ENCODE peak calls at places on chromosome X, in ten cellular contexts. Y, G, N, W, D, K, X, Q, O and U are unnamed samples.

GRCh38 chrX:153438522-153438921 is 7.3 kb downstream of the TREX2 start:
- DNase-seq in Y (peak; percentile 15), G (no peak), N (no peak), W (no peak), D (no peak), K (no peak), X (peak; percentile 53), Q (peak; percentile 29), O (no peak), U (no peak)

GRCh38 chrX:70664726-70665125 is 220.1 kb downstream of the DLG3 start:
- DNase-seq in Y (peak; percentile 2), G (no peak), N (no peak), W (no peak), D (no peak), K (no peak), X (peak; percentile 42), Q (peak; percentile 42), O (no peak), U (no peak)

GRCh38 chrX:13581554-13581953 is 12.2 kb downstream of the EGFL6 start:
- DNase-seq in Y (no peak), G (no peak), N (no peak), W (no peak), D (no peak), K (no peak), X (no peak), Q (no peak), O (no peak), U (no peak)

GRCh38 chrX:13432776-13433605 is 113.1 kb upstream of the ATXN3L start:
- DNase-seq in Y (peak; percentile 90), G (no peak), N (no peak), W (no peak), D (no peak), K (no peak), X (peak; percentile 29), Q (peak; percentile 41), O (no peak), U (peak; percentile 91)

GRCh38 chrX:88072339-88073030 is 554.9 kb downstream of the KLHL4 start:
- DNase-seq in Y (no peak), G (no peak), N (no peak), W (no peak), D (no peak), K (no peak), X (no peak), Q (no peak), O (no peak), U (no peak)

GRCh38 chrX:150465856-150466775 is 102.3 kb upstream of the MTM1 start:
- DNase-seq in Y (no peak), G (no peak), N (no peak), W (no peak), D (peak; percentile 21), K (no peak), X (no peak), Q (no peak), O (no peak), U (peak; percentile 22)

GRCh38 chrX:152819271-152819670 is 11.3 kb downstream of the CETN2 start:
- DNase-seq in Y (no peak), G (no peak), N (no peak), W (no peak), D (no peak), K (no peak), X (no peak), Q (peak; percentile 38), O (no peak), U (no peak)

GRCh38 chrX:131723646-131724045 is 179.8 kb downstream of the OR13H1 start:
- DNase-seq in Y (no peak), G (no peak), N (no peak), W (no peak), D (no peak), K (no peak), X (no peak), Q (no peak), O (no peak), U (no peak)

GRCh38 chrX:55818673-55819375 is 101.3 kb downstream of the RRAGB start:
- DNase-seq in Y (no peak), G (no peak), N (no peak), W (no peak), D (no peak), K (no peak), X (no peak), Q (no peak), O (no peak), U (no peak)

GRCh38 chrX:132375941-132376340 is 112.9 kb downstream of the MBNL3 start:
- DNase-seq in Y (no peak), G (no peak), N (no peak), W (no peak), D (no peak), K (no peak), X (peak; percentile 1), Q (no peak), O (no peak), U (no peak)

GRCh38 chrX:26915064-26915463 is 548.1 kb downstream of the PPP4R3C start:
- DNase-seq in Y (peak; percentile 15), G (no peak), N (no peak), W (no peak), D (no peak), K (no peak), X (peak; percentile 72), Q (no peak), O (no peak), U (no peak)

GRCh38 chrX:25442501-25442900 is 426.7 kb upstream of the ARX start:
- DNase-seq in Y (no peak), G (no peak), N (no peak), W (no peak), D (no peak), K (no peak), X (no peak), Q (no peak), O (no peak), U (no peak)

GRCh38 chrX:136171420-136171819 is 24.1 kb downstream of the FHL1 start:
- DNase-seq in Y (no peak), G (no peak), N (no peak), W (no peak), D (no peak), K (no peak), X (no peak), Q (no peak), O (no peak), U (no peak)

GRCh38 chrX:16577483-16578029 is 72.4 kb upstream of the S100G start:
- DNase-seq in Y (no peak), G (no peak), N (no peak), W (no peak), D (no peak), K (no peak), X (no peak), Q (no peak), O (no peak), U (no peak)

GRCh38 chrX:45011131-45011530 is 138.1 kb downstream of the KDM6A start:
- DNase-seq in Y (peak; percentile 85), G (no peak), N (no peak), W (no peak), D (no peak), K (no peak), X (no peak), Q (peak; percentile 81), O (no peak), U (no peak)

GRCh38 chrX:65726708-65727107 is 59.3 kb downstream of the MSN start:
- DNase-seq in Y (no peak), G (no peak), N (no peak), W (no peak), D (peak; percentile 4), K (no peak), X (no peak), Q (no peak), O (no peak), U (no peak)

GRCh38 chrX:123964155-123964554 is 2.6 kb downstream of the STAG2 start:
- DNase-seq in Y (no peak), G (no peak), N (no peak), W (no peak), D (no peak), K (no peak), X (peak; percentile 11), Q (peak; percentile 42), O (no peak), U (no peak)

GRCh38 chrX:154918060-154918483 is 31.9 kb downstream of the F8A1 start:
- DNase-seq in Y (peak; percentile 73), G (peak; percentile 74), N (peak; percentile 39), W (no peak), D (peak; percentile 15), K (peak; percentile 9), X (peak; percentile 67), Q (peak; percentile 75), O (peak; percentile 29), U (peak; percentile 76)

GRCh38 chrX:29090811-29091210 is 503.6 kb downstream of the IL1RAPL1 start:
- DNase-seq in Y (peak; percentile 4), G (no peak), N (no peak), W (no peak), D (peak; percentile 0), K (no peak), X (peak; percentile 11), Q (no peak), O (no peak), U (no peak)

GRCh38 chrX:12042615-12043014 is 95.7 kb upstream of the FRMPD4 start:
- DNase-seq in Y (no peak), G (no peak), N (no peak), W (no peak), D (no peak), K (no peak), X (no peak), Q (no peak), O (no peak), U (no peak)

GRCh38 chrX:23557070-23557469 is 110.2 kb upstream of the PRDX4 start:
- DNase-seq in Y (peak; percentile 25), G (no peak), N (no peak), W (no peak), D (no peak), K (no peak), X (no peak), Q (no peak), O (no peak), U (no peak)

GRCh38 chrX:31934842-31935241 is 863.0 kb upstream of the FTHL17 start:
- DNase-seq in Y (no peak), G (no peak), N (no peak), W (no peak), D (no peak), K (no peak), X (no peak), Q (no peak), O (no peak), U (no peak)

GRCh38 chrX:85504381-85504780 is 124.9 kb upstream of the POF1B start:
- DNase-seq in Y (no peak), G (no peak), N (no peak), W (no peak), D (no peak), K (no peak), X (no peak), Q (no peak), O (no peak), U (no peak)

GRCh38 chrX:129139837-129140679 is 383.2 kb downstream of the SMARCA1 start:
- DNase-seq in Y (peak; percentile 20), G (peak; percentile 88), N (no peak), W (no peak), D (no peak), K (no peak), X (no peak), Q (no peak), O (no peak), U (peak; percentile 9)

GRCh38 chrX:47568656-47569295 is 7.8 kb downstream of the ARAF start:
- DNase-seq in Y (no peak), G (no peak), N (no peak), W (no peak), D (no peak), K (peak; percentile 28), X (peak; percentile 47), Q (peak; percentile 47), O (no peak), U (no peak)

GRCh38 chrX:47297874-47298273 is 65.1 kb downstream of the USP11 start:
- DNase-seq in Y (no peak), G (no peak), N (no peak), W (no peak), D (no peak), K (no peak), X (no peak), Q (no peak), O (no peak), U (no peak)

GRCh38 chrX:56805399-56805798 is 76.4 kb downstream of the NBDY start:
- DNase-seq in Y (no peak), G (no peak), N (no peak), W (no peak), D (no peak), K (no peak), X (no peak), Q (no peak), O (no peak), U (no peak)

GRCh38 chrX:13733506-13733905 is 914 bp downstream of the TRAPPC2 start:
- DNase-seq in Y (no peak), G (no peak), N (no peak), W (no peak), D (no peak), K (no peak), X (no peak), Q (no peak), O (no peak), U (no peak)